ENCODE peak calls at places on chromosomes 13 and 19, in five cellular contexts. J, F, X, U and M are unnamed samples. For H3K4me1, the result is how much of the 10 kb centered on the place peaks cover.

GRCh38 chr19:56120371-56121179 is 520 bp downstream of the ZNF787 start:
- DNase-seq in J (peak), F (peak), X (peak), U (peak), M (peak)

GRCh38 chr13:26017196-26017921 is 34.5 kb downstream of the SHISA2 start:
- DNase-seq in J (no peak), F (no peak), X (no peak), U (no peak), M (no peak)

GRCh38 chr13:20024706-20025105 is 66.2 kb downstream of the ZMYM2 start:
- DNase-seq in J (no peak), F (no peak), X (no peak), U (no peak), M (no peak)

GRCh38 chr13:72804301-72804700 is 22.4 kb downstream of the PIBF1 start:
- DNase-seq in J (no peak), F (no peak), X (no peak), U (no peak), M (no peak)

GRCh38 chr19:38210458-38210987 is 13.5 kb downstream of the DPF1 start:
- DNase-seq in J (no peak), F (no peak), X (peak), U (no peak), M (no peak)

GRCh38 chr13:113168211-113168610 is 9.8 kb downstream of the PROZ start:
- DNase-seq in J (no peak), F (no peak), X (no peak), U (no peak), M (no peak)

GRCh38 chr19:3094638-3095374 is 644 bp downstream of the GNA11 start:
- DNase-seq in J (no peak), F (peak), X (no peak), U (no peak), M (no peak)

GRCh38 chr13:46327256-46327655 is 59.8 kb downstream of the RUBCNL start:
- DNase-seq in J (no peak), F (no peak), X (no peak), U (no peak), M (no peak)

GRCh38 chr13:98546402-98546801 is 30.5 kb downstream of the STK24 start:
- DNase-seq in J (no peak), F (no peak), X (no peak), U (no peak), M (no peak)

GRCh38 chr13:31794452-31794851 is 55.1 kb downstream of the RXFP2 start:
- DNase-seq in J (no peak), F (no peak), X (no peak), U (no peak), M (no peak)

GRCh38 chr13:34657716-34658115 is 284.4 kb upstream of the NBEA start:
- DNase-seq in J (no peak), F (no peak), X (no peak), U (no peak), M (no peak)

GRCh38 chr13:30186644-30187431 is 120.5 kb downstream of the KATNAL1 start:
- DNase-seq in J (no peak), F (no peak), X (no peak), U (no peak), M (no peak)

GRCh38 chr19:47697863-47698609 is 15.2 kb upstream of the EHD2 start:
- DNase-seq in J (peak), F (peak), X (peak), U (peak), M (peak)

GRCh38 chr19:5126498-5127223 is 157.7 kb downstream of the KDM4B start:
- DNase-seq in J (no peak), F (no peak), X (no peak), U (no peak), M (no peak)

GRCh38 chr19:10226376-10227214 is 4.5 kb downstream of the S1PR2 start:
- DNase-seq in J (no peak), F (no peak), X (peak), U (no peak), M (peak)

GRCh38 chr19:35641515-35642151 is at the start of gene ETV2:
- DNase-seq in J (peak), F (peak), X (no peak), U (peak), M (no peak)

GRCh38 chr19:29510701-29511265 is 15.0 kb upstream of the VSTM2B start:
- DNase-seq in J (no peak), F (peak), X (no peak), U (no peak), M (no peak)

GRCh38 chr19:55440411-55441105 is 2.5 kb downstream of the SHISA7 start:
- DNase-seq in J (no peak), F (no peak), X (no peak), U (no peak), M (no peak)

GRCh38 chr19:34888091-34888490 is 38.6 kb upstream of the ZNF30 start:
- DNase-seq in J (no peak), F (no peak), X (no peak), U (no peak), M (no peak)

GRCh38 chr13:24802074-24802473 is 38.1 kb downstream of the RNF17 start:
- DNase-seq in J (no peak), F (no peak), X (no peak), U (no peak), M (no peak)

GRCh38 chr13:106471957-106472543 is 63.4 kb downstream of the EFNB2 start:
- DNase-seq in J (no peak), F (no peak), X (no peak), U (no peak), M (peak)

GRCh38 chr19:2923510-2923909 is 21.3 kb downstream of the ZNF77 start:
- DNase-seq in J (no peak), F (no peak), X (no peak), U (no peak), M (no peak)

GRCh38 chr13:94947965-94948371 is 235.6 kb upstream of the SOX21 start:
- DNase-seq in J (no peak), F (no peak), X (no peak), U (no peak), M (no peak)

GRCh38 chr13:31037874-31038475 is 105.5 kb downstream of the TEX26 start:
- DNase-seq in J (no peak), F (no peak), X (no peak), U (no peak), M (no peak)

GRCh38 chr13:23505007-23505406 is 65.2 kb upstream of the TNFRSF19 start:
- DNase-seq in J (no peak), F (no peak), X (peak), U (no peak), M (no peak)

GRCh38 chr13:78607409-78608253 is 4.3 kb upstream of the POU4F1 start:
- DNase-seq in J (no peak), F (peak), X (no peak), U (no peak), M (no peak)

GRCh38 chr19:50460161-50460765 is 16.0 kb upstream of the EMC10 start:
- DNase-seq in J (no peak), F (no peak), X (no peak), U (no peak), M (no peak)

GRCh38 chr13:64688893-64689677 is 2541.1 kb downstream of the PCDH9 start:
- DNase-seq in J (no peak), F (no peak), X (no peak), U (no peak), M (no peak)

GRCh38 chr13:47114030-47114429 is 217.2 kb upstream of the HTR2A start:
- DNase-seq in J (no peak), F (no peak), X (no peak), U (no peak), M (no peak)

GRCh38 chr13:22934744-22935523 is 245.8 kb upstream of the SGCG start:
- DNase-seq in J (no peak), F (no peak), X (no peak), U (no peak), M (no peak)

GRCh38 chr19:46637224-46637623 is 1.2 kb upstream of the GNG8 start:
- DNase-seq in J (no peak), F (no peak), X (no peak), U (no peak), M (no peak)

GRCh38 chr19:58093071-58093470 is 5.0 kb downstream of the ZSCAN18 start:
- DNase-seq in J (no peak), F (no peak), X (no peak), U (no peak), M (no peak)

GRCh38 chr19:662207-662961 is 630 bp downstream of the RNF126 start:
- DNase-seq in J (peak), F (peak), X (no peak), U (peak), M (no peak)
- H3K4me1 ChIP-seq in J (under half), F (half or more), X (half or more), U (under half), M (under half)

GRCh38 chr19:12782424-12783225 is 7.3 kb upstream of the HOOK2 start:
- DNase-seq in J (no peak), F (peak), X (peak), U (peak), M (peak)
- H3K4me1 ChIP-seq in J (half or more), F (half or more), X (half or more), U (half or more), M (half or more)

GRCh38 chr19:8577741-8578140 is 499 bp upstream of the MYO1F start:
- DNase-seq in J (no peak), F (no peak), X (no peak), U (no peak), M (no peak)
- H3K4me1 ChIP-seq in J (half or more), F (half or more), X (under half), U (half or more), M (under half)

DNA sequence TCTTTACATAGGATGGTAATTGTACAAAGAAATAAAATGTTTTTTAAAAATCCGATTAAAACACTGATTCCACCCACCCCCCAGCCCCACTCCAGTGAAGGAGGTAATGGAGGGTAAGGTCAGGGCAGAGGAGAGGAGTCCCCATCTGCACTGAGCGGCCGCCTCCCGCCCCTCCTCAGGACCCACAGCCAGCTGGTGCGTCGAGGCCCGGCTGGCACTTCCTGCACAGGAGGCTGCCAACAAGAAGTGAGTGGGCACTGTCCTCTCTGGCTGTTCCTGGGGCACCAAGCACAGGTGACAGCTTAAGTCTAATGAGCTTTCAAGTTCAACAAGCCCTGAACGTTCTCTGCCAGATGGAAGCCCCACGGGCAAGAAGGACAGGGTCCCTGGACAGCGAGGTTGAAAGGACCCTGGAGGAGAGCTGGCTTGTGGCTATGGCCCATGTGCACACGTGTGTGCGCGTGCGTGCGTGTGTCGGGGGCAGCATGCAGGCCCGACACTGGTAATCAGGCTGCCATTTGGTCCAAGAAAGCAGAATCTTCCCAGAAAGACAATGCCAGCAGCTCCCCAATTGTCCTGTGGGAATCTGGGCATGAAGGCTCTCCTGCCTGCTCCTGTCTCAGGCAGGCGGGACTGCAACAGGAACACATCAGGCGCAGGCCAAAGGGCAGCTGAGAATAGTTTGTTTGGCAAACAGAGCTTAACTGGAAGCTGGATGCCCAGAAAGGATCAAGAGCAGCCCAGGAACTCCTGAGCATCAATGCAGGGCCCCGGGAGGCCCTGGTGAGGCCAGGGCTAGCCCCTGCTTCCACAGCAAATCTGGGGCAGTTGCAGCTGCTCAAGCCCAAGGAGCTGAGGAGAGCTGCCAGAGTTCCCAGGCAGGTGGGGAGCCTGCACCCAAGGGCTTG is 15.1 kb upstream of the EPHX3 start:
- DNase-seq in J (no peak), F (no peak), X (no peak), U (no peak), M (peak)
- H3K4me1 ChIP-seq in J (under half), F (half or more), X (half or more), U (under half), M (half or more)

GRCh38 chr19:40607311-40607871 is 6.2 kb downstream of the LTBP4 start:
- DNase-seq in J (no peak), F (no peak), X (no peak), U (no peak), M (peak)

GRCh38 chr19:40605201-40605971 is 4.2 kb downstream of the LTBP4 start:
- DNase-seq in J (peak), F (peak), X (peak), U (peak), M (peak)

GRCh38 chr19:40603719-40604646 is 2.8 kb downstream of the LTBP4 start:
- DNase-seq in J (peak), F (peak), X (peak), U (peak), M (peak)

GRCh38 chr19:40603071-40603718 is 2.0 kb downstream of the LTBP4 start:
- DNase-seq in J (no peak), F (no peak), X (no peak), U (no peak), M (no peak)

DNA sequence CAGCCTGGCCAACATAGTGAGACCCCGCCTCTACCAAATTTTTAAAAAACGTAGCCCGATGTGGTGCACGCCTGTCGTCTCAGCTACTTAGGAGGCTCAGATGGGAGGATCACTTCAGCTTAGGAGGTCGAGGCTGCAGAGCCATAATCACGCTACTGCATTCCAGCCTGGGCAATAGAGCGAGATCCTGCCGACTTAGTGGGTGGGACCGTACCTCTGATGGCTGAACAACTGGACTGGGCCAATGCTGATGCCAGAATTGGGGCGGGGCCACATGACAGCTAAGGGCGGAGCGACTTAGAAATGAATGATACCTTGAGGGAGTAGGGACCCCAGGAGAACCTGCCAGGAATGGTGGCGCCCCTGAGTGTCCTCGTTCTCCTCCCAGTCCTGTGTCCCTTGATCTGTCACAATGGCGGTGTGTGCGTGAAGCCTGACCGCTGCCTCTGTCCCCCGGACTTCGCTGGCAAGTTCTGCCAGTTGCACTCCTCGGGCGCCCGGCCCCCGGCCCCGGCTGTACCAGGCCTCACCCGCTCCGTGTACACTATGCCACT is 3.6 kb downstream of the LTBP4 start:
- DNase-seq in J (no peak), F (no peak), X (no peak), U (no peak), M (no peak)
- H3K4me1 ChIP-seq in J (half or more), F (half or more), X (half or more), U (half or more), M (under half)

GRCh38 chr13:49643003-49643651 is 14.8 kb downstream of the ARL11 start:
- DNase-seq in J (no peak), F (no peak), X (no peak), U (no peak), M (no peak)
- H3K4me1 ChIP-seq in J (under half), F (half or more), X (under half), U (under half), M (under half)

GRCh38 chr19:1205114-1206062 is at the start of gene STK11:
- DNase-seq in J (peak), F (peak), X (peak), U (peak), M (peak)
- H3K4me1 ChIP-seq in J (under half), F (half or more), X (under half), U (under half), M (under half)

DNA sequence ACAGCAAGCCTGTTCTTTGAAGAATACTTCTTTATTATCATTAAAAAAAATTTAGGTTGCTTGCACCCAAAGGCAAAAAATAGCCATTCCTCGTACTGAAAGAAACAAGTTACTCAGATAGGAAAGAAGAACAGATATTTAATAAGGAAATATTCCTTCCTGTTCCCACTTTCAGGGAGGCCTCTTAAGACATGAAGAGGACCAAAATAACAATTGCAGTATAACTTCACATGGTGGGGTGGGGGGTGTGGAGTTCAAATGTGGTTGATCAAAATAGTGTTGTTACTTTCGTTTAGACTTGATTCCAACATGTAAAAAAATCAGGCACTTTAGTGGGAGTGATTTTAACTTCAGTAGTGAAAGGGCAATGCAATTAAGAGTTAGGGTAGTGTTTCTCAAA is 3.6 kb downstream of the RGCC start:
- DNase-seq in J (peak), F (no peak), X (no peak), U (no peak), M (no peak)
- H3K4me1 ChIP-seq in J (half or more), F (half or more), X (half or more), U (half or more), M (under half)